ENCODE peak calls at places on chromosomes 11 and 22, in seven cellular contexts. One of them, this sample, is unnamed.

GRCh38 chr11:60924906-60925684 is 835 bp downstream of the TMEM132A start:
- DNase-seq in lower lobe of right lung: no peak
- DNase-seq in HT-29: no peak
- DNase-seq in stimulated activated CD4-positive, alpha-beta T cell treated with anti-CD3 and anti-CD28 coated beads, Interleukin-4, amount 100 ng/mL, for 4 hours: no peak
- DNase-seq in A549: no peak
- DNase-seq in stimulated activated CD8-positive, alpha-beta memory T cell treated with anti-CD3 and anti-CD28 coated beads, Interleukin-15, amount 100 ng/mL, for 24 hours: no peak
- DNase-seq in skeletal muscle cell: no peak
- DNase-seq in this sample: no peak

GRCh38 chr11:58354727-58355126 is 4.1 kb downstream of the OR5B17 start:
- DNase-seq in lower lobe of right lung: no peak
- DNase-seq in HT-29: no peak
- DNase-seq in stimulated activated CD4-positive, alpha-beta T cell treated with anti-CD3 and anti-CD28 coated beads, Interleukin-4, amount 100 ng/mL, for 4 hours: no peak
- DNase-seq in A549: no peak
- DNase-seq in stimulated activated CD8-positive, alpha-beta memory T cell treated with anti-CD3 and anti-CD28 coated beads, Interleukin-15, amount 100 ng/mL, for 24 hours: no peak
- DNase-seq in skeletal muscle cell: no peak
- DNase-seq in this sample: no peak

GRCh38 chr11:62428871-62429601 is 10.2 kb downstream of the SCGB1A1 start:
- DNase-seq in lower lobe of right lung: no peak
- DNase-seq in HT-29: no peak
- DNase-seq in stimulated activated CD4-positive, alpha-beta T cell treated with anti-CD3 and anti-CD28 coated beads, Interleukin-4, amount 100 ng/mL, for 4 hours: no peak
- DNase-seq in A549: no peak
- DNase-seq in stimulated activated CD8-positive, alpha-beta memory T cell treated with anti-CD3 and anti-CD28 coated beads, Interleukin-15, amount 100 ng/mL, for 24 hours: no peak
- DNase-seq in skeletal muscle cell: no peak
- DNase-seq in this sample: no peak

GRCh38 chr22:29253561-29254282 is 14.1 kb downstream of the RHBDD3 start:
- DNase-seq in lower lobe of right lung: no peak
- DNase-seq in HT-29: no peak
- DNase-seq in stimulated activated CD4-positive, alpha-beta T cell treated with anti-CD3 and anti-CD28 coated beads, Interleukin-4, amount 100 ng/mL, for 4 hours: no peak
- DNase-seq in A549: no peak
- DNase-seq in stimulated activated CD8-positive, alpha-beta memory T cell treated with anti-CD3 and anti-CD28 coated beads, Interleukin-15, amount 100 ng/mL, for 24 hours: no peak
- DNase-seq in skeletal muscle cell: no peak
- DNase-seq in this sample: no peak

GRCh38 chr22:20031732-20032406 is 11.0 kb downstream of the TANGO2 start:
- DNase-seq in lower lobe of right lung: no peak
- DNase-seq in HT-29: peak; percentile 95
- DNase-seq in stimulated activated CD4-positive, alpha-beta T cell treated with anti-CD3 and anti-CD28 coated beads, Interleukin-4, amount 100 ng/mL, for 4 hours: peak; percentile 18
- DNase-seq in A549: no peak
- DNase-seq in stimulated activated CD8-positive, alpha-beta memory T cell treated with anti-CD3 and anti-CD28 coated beads, Interleukin-15, amount 100 ng/mL, for 24 hours: no peak
- DNase-seq in skeletal muscle cell: no peak
- DNase-seq in this sample: no peak

GRCh38 chr22:38569181-38569971 is 607 bp downstream of the DMC1 start:
- DNase-seq in lower lobe of right lung: no peak
- DNase-seq in HT-29: no peak
- DNase-seq in stimulated activated CD4-positive, alpha-beta T cell treated with anti-CD3 and anti-CD28 coated beads, Interleukin-4, amount 100 ng/mL, for 4 hours: no peak
- DNase-seq in A549: no peak
- DNase-seq in stimulated activated CD8-positive, alpha-beta memory T cell treated with anti-CD3 and anti-CD28 coated beads, Interleukin-15, amount 100 ng/mL, for 24 hours: no peak
- DNase-seq in skeletal muscle cell: no peak
- DNase-seq in this sample: no peak

GRCh38 chr11:120336641-120337132 is 474 bp downstream of the ARHGEF12 start:
- DNase-seq in lower lobe of right lung: peak; percentile 68
- DNase-seq in HT-29: no peak
- DNase-seq in stimulated activated CD4-positive, alpha-beta T cell treated with anti-CD3 and anti-CD28 coated beads, Interleukin-4, amount 100 ng/mL, for 4 hours: no peak
- DNase-seq in A549: peak; percentile 39
- DNase-seq in stimulated activated CD8-positive, alpha-beta memory T cell treated with anti-CD3 and anti-CD28 coated beads, Interleukin-15, amount 100 ng/mL, for 24 hours: peak; percentile 13
- DNase-seq in skeletal muscle cell: no peak
- DNase-seq in this sample: no peak

GRCh38 chr11:38723361-38723760 is 2125.3 kb upstream of the RAG2 start:
- DNase-seq in lower lobe of right lung: no peak
- DNase-seq in HT-29: no peak
- DNase-seq in stimulated activated CD4-positive, alpha-beta T cell treated with anti-CD3 and anti-CD28 coated beads, Interleukin-4, amount 100 ng/mL, for 4 hours: no peak
- DNase-seq in A549: no peak
- DNase-seq in stimulated activated CD8-positive, alpha-beta memory T cell treated with anti-CD3 and anti-CD28 coated beads, Interleukin-15, amount 100 ng/mL, for 24 hours: no peak
- DNase-seq in skeletal muscle cell: no peak
- DNase-seq in this sample: no peak

GRCh38 chr11:70887428-70887827 is 364.9 kb downstream of the SHANK2 start:
- DNase-seq in lower lobe of right lung: no peak
- DNase-seq in HT-29: no peak
- DNase-seq in stimulated activated CD4-positive, alpha-beta T cell treated with anti-CD3 and anti-CD28 coated beads, Interleukin-4, amount 100 ng/mL, for 4 hours: no peak
- DNase-seq in A549: no peak
- DNase-seq in stimulated activated CD8-positive, alpha-beta memory T cell treated with anti-CD3 and anti-CD28 coated beads, Interleukin-15, amount 100 ng/mL, for 24 hours: no peak
- DNase-seq in skeletal muscle cell: no peak
- DNase-seq in this sample: no peak

GRCh38 chr22:30288414-30289125 is 735 bp downstream of the CASTOR1 start:
- DNase-seq in lower lobe of right lung: no peak
- DNase-seq in HT-29: no peak
- DNase-seq in stimulated activated CD4-positive, alpha-beta T cell treated with anti-CD3 and anti-CD28 coated beads, Interleukin-4, amount 100 ng/mL, for 4 hours: no peak
- DNase-seq in A549: peak; percentile 25
- DNase-seq in stimulated activated CD8-positive, alpha-beta memory T cell treated with anti-CD3 and anti-CD28 coated beads, Interleukin-15, amount 100 ng/mL, for 24 hours: no peak
- DNase-seq in skeletal muscle cell: no peak
- DNase-seq in this sample: no peak

GRCh38 chr11:73554677-73555320 is 43.1 kb downstream of the FAM168A start:
- DNase-seq in lower lobe of right lung: no peak
- DNase-seq in HT-29: peak; percentile 7
- DNase-seq in stimulated activated CD4-positive, alpha-beta T cell treated with anti-CD3 and anti-CD28 coated beads, Interleukin-4, amount 100 ng/mL, for 4 hours: no peak
- DNase-seq in A549: no peak
- DNase-seq in stimulated activated CD8-positive, alpha-beta memory T cell treated with anti-CD3 and anti-CD28 coated beads, Interleukin-15, amount 100 ng/mL, for 24 hours: no peak
- DNase-seq in skeletal muscle cell: no peak
- DNase-seq in this sample: peak; percentile 82

GRCh38 chr11:35558468-35558867 is 33.1 kb upstream of the PAMR1 start:
- DNase-seq in lower lobe of right lung: no peak
- DNase-seq in HT-29: no peak
- DNase-seq in stimulated activated CD4-positive, alpha-beta T cell treated with anti-CD3 and anti-CD28 coated beads, Interleukin-4, amount 100 ng/mL, for 4 hours: no peak
- DNase-seq in A549: no peak
- DNase-seq in stimulated activated CD8-positive, alpha-beta memory T cell treated with anti-CD3 and anti-CD28 coated beads, Interleukin-15, amount 100 ng/mL, for 24 hours: no peak
- DNase-seq in skeletal muscle cell: no peak
- DNase-seq in this sample: no peak

GRCh38 chr11:8098879-8099278 is 17.9 kb downstream of the TUB start:
- DNase-seq in lower lobe of right lung: no peak
- DNase-seq in HT-29: no peak
- DNase-seq in stimulated activated CD4-positive, alpha-beta T cell treated with anti-CD3 and anti-CD28 coated beads, Interleukin-4, amount 100 ng/mL, for 4 hours: no peak
- DNase-seq in A549: no peak
- DNase-seq in stimulated activated CD8-positive, alpha-beta memory T cell treated with anti-CD3 and anti-CD28 coated beads, Interleukin-15, amount 100 ng/mL, for 24 hours: no peak
- DNase-seq in skeletal muscle cell: no peak
- DNase-seq in this sample: no peak

GRCh38 chr11:112834277-112834755 is 126.9 kb upstream of the NCAM1 start:
- DNase-seq in lower lobe of right lung: no peak
- DNase-seq in HT-29: no peak
- DNase-seq in stimulated activated CD4-positive, alpha-beta T cell treated with anti-CD3 and anti-CD28 coated beads, Interleukin-4, amount 100 ng/mL, for 4 hours: no peak
- DNase-seq in A549: no peak
- DNase-seq in stimulated activated CD8-positive, alpha-beta memory T cell treated with anti-CD3 and anti-CD28 coated beads, Interleukin-15, amount 100 ng/mL, for 24 hours: no peak
- DNase-seq in skeletal muscle cell: no peak
- DNase-seq in this sample: no peak

GRCh38 chr11:125410091-125410490 is 86.0 kb downstream of the FEZ1 start:
- DNase-seq in lower lobe of right lung: no peak
- DNase-seq in HT-29: no peak
- DNase-seq in stimulated activated CD4-positive, alpha-beta T cell treated with anti-CD3 and anti-CD28 coated beads, Interleukin-4, amount 100 ng/mL, for 4 hours: no peak
- DNase-seq in A549: no peak
- DNase-seq in stimulated activated CD8-positive, alpha-beta memory T cell treated with anti-CD3 and anti-CD28 coated beads, Interleukin-15, amount 100 ng/mL, for 24 hours: no peak
- DNase-seq in skeletal muscle cell: no peak
- DNase-seq in this sample: no peak

GRCh38 chr11:12017865-12018453 is 9.5 kb upstream of the DKK3 start:
- DNase-seq in lower lobe of right lung: no peak
- DNase-seq in HT-29: no peak
- DNase-seq in stimulated activated CD4-positive, alpha-beta T cell treated with anti-CD3 and anti-CD28 coated beads, Interleukin-4, amount 100 ng/mL, for 4 hours: no peak
- DNase-seq in A549: no peak
- DNase-seq in stimulated activated CD8-positive, alpha-beta memory T cell treated with anti-CD3 and anti-CD28 coated beads, Interleukin-15, amount 100 ng/mL, for 24 hours: no peak
- DNase-seq in skeletal muscle cell: no peak
- DNase-seq in this sample: no peak

GRCh38 chr22:47691152-47691895 is 928.9 kb downstream of the TBC1D22A start:
- DNase-seq in lower lobe of right lung: no peak
- DNase-seq in HT-29: no peak
- DNase-seq in stimulated activated CD4-positive, alpha-beta T cell treated with anti-CD3 and anti-CD28 coated beads, Interleukin-4, amount 100 ng/mL, for 4 hours: no peak
- DNase-seq in A549: no peak
- DNase-seq in stimulated activated CD8-positive, alpha-beta memory T cell treated with anti-CD3 and anti-CD28 coated beads, Interleukin-15, amount 100 ng/mL, for 24 hours: no peak
- DNase-seq in skeletal muscle cell: no peak
- DNase-seq in this sample: no peak

GRCh38 chr11:99176430-99176829 is 155.7 kb downstream of the CNTN5 start:
- DNase-seq in lower lobe of right lung: no peak
- DNase-seq in HT-29: no peak
- DNase-seq in stimulated activated CD4-positive, alpha-beta T cell treated with anti-CD3 and anti-CD28 coated beads, Interleukin-4, amount 100 ng/mL, for 4 hours: no peak
- DNase-seq in A549: no peak
- DNase-seq in stimulated activated CD8-positive, alpha-beta memory T cell treated with anti-CD3 and anti-CD28 coated beads, Interleukin-15, amount 100 ng/mL, for 24 hours: no peak
- DNase-seq in skeletal muscle cell: no peak
- DNase-seq in this sample: no peak

GRCh38 chr11:120744016-120744994 is 232.8 kb downstream of the GRIK4 start:
- DNase-seq in lower lobe of right lung: no peak
- DNase-seq in HT-29: no peak
- DNase-seq in stimulated activated CD4-positive, alpha-beta T cell treated with anti-CD3 and anti-CD28 coated beads, Interleukin-4, amount 100 ng/mL, for 4 hours: no peak
- DNase-seq in A549: no peak
- DNase-seq in stimulated activated CD8-positive, alpha-beta memory T cell treated with anti-CD3 and anti-CD28 coated beads, Interleukin-15, amount 100 ng/mL, for 24 hours: no peak
- DNase-seq in skeletal muscle cell: no peak
- DNase-seq in this sample: no peak

GRCh38 chr11:69429716-69430491 is 51.6 kb upstream of the LINC01488 start:
- DNase-seq in lower lobe of right lung: no peak
- DNase-seq in HT-29: no peak
- DNase-seq in stimulated activated CD4-positive, alpha-beta T cell treated with anti-CD3 and anti-CD28 coated beads, Interleukin-4, amount 100 ng/mL, for 4 hours: no peak
- DNase-seq in A549: no peak
- DNase-seq in stimulated activated CD8-positive, alpha-beta memory T cell treated with anti-CD3 and anti-CD28 coated beads, Interleukin-15, amount 100 ng/mL, for 24 hours: no peak
- DNase-seq in skeletal muscle cell: no peak
- DNase-seq in this sample: no peak

GRCh38 chr22:49360746-49361145 is 466.9 kb downstream of the BRD1 start:
- DNase-seq in lower lobe of right lung: no peak
- DNase-seq in HT-29: no peak
- DNase-seq in stimulated activated CD4-positive, alpha-beta T cell treated with anti-CD3 and anti-CD28 coated beads, Interleukin-4, amount 100 ng/mL, for 4 hours: no peak
- DNase-seq in A549: no peak
- DNase-seq in stimulated activated CD8-positive, alpha-beta memory T cell treated with anti-CD3 and anti-CD28 coated beads, Interleukin-15, amount 100 ng/mL, for 24 hours: no peak
- DNase-seq in skeletal muscle cell: no peak
- DNase-seq in this sample: no peak

This sample was measured in HepG2.